ENCODE peak calls at places on chromosomes 4 and X, in five cellular contexts. M is thoracic aorta; A is Panc1; B is CD8-positive, alpha-beta memory T cell; H is breast epithelium. G is an unnamed sample.

GRCh38 chr4:111854494-111855087 is 290.7 kb upstream of the FAM241A start:
- DNase-seq in M (no peak), A (peak; percentile 8), B (no peak), H (no peak), G (no peak)

GRCh38 chr4:140300271-140300970 is 73.0 kb upstream of the SCOC start:
- DNase-seq in M (no peak), A (no peak), B (no peak), H (peak; percentile 19), G (peak; percentile 64)

GRCh38 chr4:20195071-20195885 is 56.4 kb upstream of the SLIT2 start:
- DNase-seq in M (no peak), A (no peak), B (no peak), H (no peak), G (no peak)

GRCh38 chr4:122830392-122831095 is 3.9 kb downstream of the FGF2 start:
- DNase-seq in M (no peak), A (no peak), B (no peak), H (no peak), G (no peak)

GRCh38 chr4:172177382-172177781 is 364.2 kb downstream of the GALNTL6 start:
- DNase-seq in M (no peak), A (no peak), B (no peak), H (no peak), G (no peak)

GRCh38 chrX:46477435-46477834 is 67.8 kb downstream of the ZNF674 start:
- DNase-seq in M (no peak), A (no peak), B (no peak), H (no peak), G (no peak)

GRCh38 chr4:116110713-116111112 is 974.7 kb downstream of the TRAM1L1 start:
- DNase-seq in M (no peak), A (no peak), B (no peak), H (no peak), G (no peak)

GRCh38 chr4:150235795-150236385 is 157.6 kb downstream of the DCLK2 start:
- DNase-seq in M (no peak), A (no peak), B (no peak), H (no peak), G (no peak)

GRCh38 chr4:68817386-68817785 is 1.6 kb downstream of the UGT2B10 start:
- DNase-seq in M (no peak), A (no peak), B (no peak), H (no peak), G (no peak)

GRCh38 chrX:153333271-153333670 is 682 bp upstream of the ZNF275 start:
- DNase-seq in M (no peak), A (no peak), B (no peak), H (no peak), G (no peak)
- H3K4me3 ChIP-seq in M (peak overlapping the region; percentile 81), A (peak overlapping the region; percentile 61), B (peak overlapping the region; percentile 41), H (peak overlapping the region; percentile 62), G (peak overlapping the region; percentile 41)

DNA sequence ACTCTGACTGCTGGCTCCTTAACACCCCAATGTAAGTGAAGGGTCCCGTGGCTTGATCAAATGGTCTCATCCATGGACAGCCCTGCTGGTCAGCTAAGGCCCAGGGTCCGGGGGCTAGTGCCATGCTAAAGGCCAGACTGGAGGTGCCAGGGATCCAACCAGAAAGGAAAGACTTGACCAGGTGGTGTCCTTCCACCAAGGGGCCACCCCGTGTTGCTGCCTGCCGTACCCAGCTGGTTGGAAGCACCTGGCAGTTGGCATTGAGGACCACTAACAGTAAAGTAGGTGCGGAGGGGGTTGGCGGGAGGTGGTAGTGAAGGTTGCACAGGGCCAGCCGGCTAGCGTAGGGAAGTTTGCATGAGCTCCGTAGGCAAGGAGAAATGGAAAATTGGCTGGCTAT is 1.7 kb upstream of the IL1RAPL2 start:
- DNase-seq in M (no peak), A (no peak), B (no peak), H (no peak), G (no peak)
- H3K27me3 ChIP-seq in M (no peaks in the 10 kb centered on the region), A (peaks cover 9% of the 10 kb centered on the region), B (no peaks in the 10 kb centered on the region), H (no peaks in the 10 kb centered on the region), G (peaks cover 20% of the 10 kb centered on the region)

GRCh38 chr4:39046243-39046642 is 14.0 kb upstream of the TMEM156 start:
- DNase-seq in M (no peak), A (no peak), B (no peak), H (no peak), G (no peak)
- H3K4me3 ChIP-seq in M (peak overlapping the region; percentile 89), A (peak overlapping the region; percentile 80), B (no peak overlapping the region), H (peak overlapping the region; percentile 93), G (peak overlapping the region; percentile 53)

DNA sequence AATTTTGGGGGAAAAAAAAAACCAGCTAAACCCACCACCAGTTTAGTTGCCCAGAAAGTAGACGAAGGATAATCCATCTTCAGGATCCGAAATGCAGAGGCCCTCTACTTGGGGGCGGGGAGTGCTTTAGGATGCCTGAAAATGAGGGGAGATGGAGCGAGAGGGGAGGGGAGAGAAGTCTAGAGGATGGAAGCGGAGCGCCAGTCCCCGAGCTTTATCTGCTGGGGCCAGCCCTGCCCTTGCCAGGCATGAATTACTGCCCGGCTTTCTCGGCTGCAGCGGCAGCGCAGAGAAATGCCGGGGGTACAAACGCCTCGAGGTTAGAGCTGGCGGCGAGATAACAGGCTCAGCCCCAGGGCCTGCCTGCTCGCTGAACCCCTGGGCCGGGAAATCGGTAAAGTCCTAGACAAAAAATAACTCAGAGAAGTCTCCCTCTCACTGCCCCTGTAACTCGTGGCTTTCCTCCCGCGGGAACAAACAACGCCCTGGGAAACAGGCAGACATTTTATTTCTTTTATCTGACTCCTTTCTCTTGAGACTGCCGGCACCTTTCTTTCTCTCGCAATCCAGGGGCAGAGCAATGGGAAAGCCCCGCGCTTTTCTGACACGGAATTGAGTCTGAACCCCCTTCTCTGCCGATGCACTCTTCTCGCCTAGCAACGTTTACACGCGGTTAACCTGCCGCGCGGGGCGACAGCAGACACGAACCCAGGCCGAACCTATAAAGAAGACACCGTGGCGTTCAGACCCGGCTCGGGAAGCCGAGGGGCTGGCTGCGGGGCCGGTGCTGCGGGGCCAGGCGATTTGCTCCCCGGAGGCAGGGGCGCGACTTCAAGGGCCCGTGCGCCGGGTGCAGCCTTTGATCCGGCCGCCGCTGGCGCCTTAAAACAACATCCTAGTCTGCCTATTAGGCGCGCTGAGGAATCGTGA is 3.1 kb upstream of the MSX1 start:
- DNase-seq in M (no peak), A (no peak), B (no peak), H (no peak), G (no peak)
- H3K27me3 ChIP-seq in M (peaks cover 21% of the 10 kb centered on the region), A (no peaks in the 10 kb centered on the region), B (peaks cover 65% of the 10 kb centered on the region), H (no peaks in the 10 kb centered on the region), G (no peaks in the 10 kb centered on the region)

GRCh38 chr4:186485621-186486062 is 69.7 kb downstream of the MTNR1A start:
- DNase-seq in M (no peak), A (no peak), B (no peak), H (no peak), G (peak; percentile 4)
- H3K4me3 ChIP-seq in M (peak overlapping the region; percentile 66), A (peak overlapping the region; percentile 15), B (no peak overlapping the region), H (peak overlapping the region; percentile 43), G (peak overlapping the region; percentile 11)

DNA sequence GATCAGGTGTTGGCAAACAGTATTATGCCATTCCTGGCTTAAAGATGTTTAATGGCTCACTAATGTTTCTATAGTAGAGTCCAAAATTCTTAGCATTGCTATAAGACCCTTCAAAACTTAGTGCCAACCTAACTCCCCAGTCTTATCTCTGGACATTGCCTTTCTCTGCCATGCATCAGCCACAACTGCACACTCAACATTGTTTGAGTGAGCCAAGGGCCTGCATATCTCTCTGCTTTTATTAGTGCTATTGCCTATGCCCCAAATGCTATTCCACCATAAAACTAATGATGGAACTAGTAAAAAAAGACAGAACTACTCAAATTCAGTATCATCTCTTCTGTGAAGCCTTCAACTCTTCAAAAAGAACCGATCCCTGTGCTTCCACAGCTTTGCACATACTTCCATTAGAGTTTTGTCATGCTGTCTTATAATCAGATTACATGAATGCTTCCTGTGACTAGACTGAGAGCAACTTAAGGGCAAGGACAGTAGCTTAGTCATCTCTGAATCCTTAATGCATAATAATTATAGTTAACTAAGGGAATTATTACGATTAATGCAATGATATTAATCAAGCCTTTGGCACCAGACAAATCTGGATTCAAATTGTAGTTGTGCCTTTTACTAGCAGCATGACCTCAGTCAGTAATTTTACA is 53.7 kb downstream of the CHM start:
- DNase-seq in M (no peak), A (no peak), B (no peak), H (no peak), G (no peak)
- H3K27me3 ChIP-seq in M (no peaks in the 10 kb centered on the region), A (no peaks in the 10 kb centered on the region), B (no peaks in the 10 kb centered on the region), H (no peaks in the 10 kb centered on the region), G (no peaks in the 10 kb centered on the region)